ENCODE peak calls at places on chromosome 15, in ten cellular contexts. I, H, K, M, D, F, W, X, T and L are unnamed samples.

GRCh38 chr15:27854601-27855000 is 244.5 kb downstream of the OCA2 start:
- DNase-seq in X (no peak), K (no peak), W (no peak), M (no peak), F (no peak), T (no peak), H (no peak), D (no peak), I (no peak), L (no peak)

GRCh38 chr15:35254052-35254451 is 169.0 kb upstream of the NANOGP8 start:
- DNase-seq in K (no peak), T (no peak), H (no peak), D (no peak), F (no peak), W (no peak), X (no peak), I (no peak), M (no peak), L (no peak)

GRCh38 chr15:41487376-41487775 is 6.3 kb upstream of the ITPKA start:
- DNase-seq in K (peak; percentile 18), I (no peak), M (no peak), X (no peak), T (no peak), W (no peak), H (peak; percentile 62), D (no peak), F (no peak), L (no peak)

GRCh38 chr15:36965561-36966342 is 134.6 kb downstream of the MEIS2 start:
- DNase-seq in T (no peak), X (no peak), K (no peak), M (no peak), D (no peak), F (no peak), W (no peak), H (no peak), I (no peak), L (no peak)

GRCh38 chr15:73200339-73200738 is 148.1 kb downstream of the NEO1 start:
- DNase-seq in H (no peak), K (no peak), X (no peak), T (no peak), F (no peak), W (no peak), D (no peak), I (no peak), M (no peak), L (no peak)

GRCh38 chr15:40785814-40786213 is 16.0 kb downstream of the C15orf62 start:
- DNase-seq in H (peak; percentile 2), X (no peak), D (no peak), I (no peak), M (no peak), T (no peak), K (no peak), W (no peak), F (no peak), L (no peak)

GRCh38 chr15:55632434-55632833 is 44.3 kb upstream of the PYGO1 start:
- DNase-seq in M (no peak), H (no peak), D (no peak), X (no peak), I (no peak), W (no peak), T (no peak), K (no peak), F (no peak), L (no peak)

GRCh38 chr15:45121706-45122417 is 7.7 kb downstream of the DUOXA2 start:
- DNase-seq in F (peak; percentile 58), K (no peak), T (no peak), H (peak; percentile 25), W (peak; percentile 96), D (peak; percentile 82), I (no peak), X (no peak), M (peak; percentile 65), L (no peak)

GRCh38 chr15:99411234-99411633 is 154.6 kb upstream of the MEF2A start:
- DNase-seq in K (no peak), M (no peak), H (peak; percentile 35), W (no peak), I (no peak), X (no peak), F (no peak), T (no peak), D (no peak), L (no peak)

GRCh38 chr15:31366169-31366734 is 39.6 kb downstream of the KLF13 start:
- DNase-seq in D (no peak), X (no peak), K (no peak), F (no peak), I (peak; percentile 66), H (peak; percentile 93), T (peak; percentile 55), W (peak; percentile 47), M (no peak), L (no peak)

GRCh38 chr15:77775851-77776250 is 143.1 kb upstream of the LINGO1 start:
- DNase-seq in H (peak; percentile 92), F (no peak), W (no peak), X (no peak), K (no peak), T (no peak), I (peak; percentile 39), M (no peak), D (no peak), L (no peak)

GRCh38 chr15:38746211-38746610 is 181.6 kb upstream of the RASGRP1 start:
- DNase-seq in T (no peak), W (peak; percentile 7), I (no peak), K (no peak), H (no peak), X (no peak), D (no peak), F (no peak), M (no peak), L (no peak)

GRCh38 chr15:39447431-39447830 is 133.4 kb upstream of the THBS1 start:
- DNase-seq in K (no peak), D (no peak), H (no peak), F (no peak), I (no peak), T (no peak), M (no peak), W (no peak), X (no peak), L (no peak)

GRCh38 chr15:99925661-99926461 is 192.6 kb upstream of the LYSMD4 start:
- DNase-seq in K (peak; percentile 62), H (peak; percentile 87), D (no peak), W (peak; percentile 52), X (peak; percentile 61), F (no peak), I (peak; percentile 54), T (peak; percentile 54), M (no peak), L (peak; percentile 59)

GRCh38 chr15:87267798-87268197 is 988.7 kb downstream of the NTRK3 start:
- DNase-seq in T (no peak), W (no peak), X (no peak), D (peak; percentile 82), F (no peak), H (no peak), I (no peak), M (peak; percentile 52), K (no peak), L (no peak)